ENCODE peak calls at places on chromosomes 13 and 19, in nine cellular contexts. J is neuronal stem cell; B is memory B cell; Q is kidney; N is activated T-cell treated with anti-CD3 and anti-CD28 coated beads for 1 hour; A is stimulated activated naive CD8-positive, alpha-beta T cell treated with anti-CD3 and anti-CD28 coated beads, Interleukin-15, Interleukin-2, amounts not matched to agents 100 U/mL and 50 U/mL, for 24 hours; W is substantia nigra; K is WTC11; S is hippocampal formation. Y is an unnamed sample.

GRCh38 chr13:60095300-60095699 is 68.4 kb downstream of the DIAPH3 start:
- DNase-seq in J (no peak), W (no peak), K (no peak), N (no peak), Q (no peak), A (no peak), B (no peak), S (no peak), Y (no peak)

GRCh38 chr19:44643605-44644390 is at the start of gene PVR:
- DNase-seq in Q (peak), N (peak), B (no peak), A (peak), S (peak), W (peak), K (peak), J (peak), Y (peak)

GRCh38 chr13:110126391-110126961 is 180.5 kb downstream of the COL4A1 start:
- DNase-seq in S (peak), Q (peak), B (no peak), A (no peak), K (no peak), J (peak), N (no peak), W (no peak), Y (peak)

GRCh38 chr19:18645035-18645511 is 8.2 kb downstream of the KLHL26 start:
- DNase-seq in B (no peak), S (peak), N (no peak), J (no peak), W (peak), Q (peak), A (no peak), K (no peak), Y (no peak)

GRCh38 chr13:81927347-81927746 is 1586.4 kb upstream of the SPRY2 start:
- DNase-seq in Q (no peak), W (no peak), B (no peak), S (no peak), N (no peak), A (no peak), K (no peak), J (no peak), Y (peak)

GRCh38 chr19:13599681-13600080 is 93.4 kb upstream of the CACNA1A start:
- DNase-seq in B (no peak), K (no peak), S (no peak), J (no peak), Q (no peak), A (no peak), N (no peak), W (no peak), Y (no peak)

GRCh38 chr13:30895773-30896172 is 10.3 kb upstream of the MEDAG start:
- DNase-seq in S (no peak), K (no peak), W (no peak), J (no peak), Q (peak), B (no peak), A (no peak), N (no peak), Y (peak)

GRCh38 chr19:48501961-48502719 is 9.5 kb downstream of the LMTK3 start:
- DNase-seq in W (no peak), S (peak), A (peak), J (peak), Q (peak), K (peak), N (peak), B (no peak), Y (peak)

GRCh38 chr19:3556978-3557460 is 367 bp downstream of the MFSD12 start:
- DNase-seq in A (peak), S (no peak), J (no peak), W (no peak), Q (peak), B (peak), K (peak), N (peak), Y (peak)

GRCh38 chr13:21124853-21125252 is 51.5 kb downstream of the SKA3 start:
- DNase-seq in N (no peak), W (no peak), A (no peak), K (no peak), Q (peak), S (no peak), B (no peak), J (no peak), Y (peak)

GRCh38 chr19:32404939-32405430 is 585 bp upstream of the DPY19L3 start:
- DNase-seq in J (no peak), B (no peak), N (peak), S (peak), Q (peak), W (peak), A (no peak), K (peak), Y (no peak)

GRCh38 chr13:96575423-96576320 is 418.6 kb downstream of the OXGR1 start:
- DNase-seq in A (no peak), W (no peak), Q (no peak), N (no peak), J (no peak), B (no peak), K (no peak), S (no peak), Y (no peak)

GRCh38 chr19:4575978-4576933 is 16.8 kb upstream of the SEMA6B start:
- DNase-seq in W (peak), N (peak), J (no peak), A (peak), K (peak), S (no peak), Q (peak), B (peak), Y (peak)

GRCh38 chr19:7924651-7925170 is 1.2 kb downstream of the CTXN1 start:
- DNase-seq in S (no peak), B (peak), N (no peak), J (no peak), K (no peak), W (no peak), A (no peak), Q (peak), Y (no peak)

GRCh38 chr13:47027797-47028437 is 131.1 kb upstream of the HTR2A start:
- DNase-seq in S (no peak), W (no peak), A (no peak), N (no peak), J (no peak), B (no peak), K (no peak), Q (no peak), Y (peak)

GRCh38 chr13:45773236-45773635 is 71.1 kb downstream of the CBY2 start:
- DNase-seq in S (no peak), A (no peak), J (no peak), B (no peak), Q (no peak), N (no peak), K (no peak), W (no peak), Y (peak)

GRCh38 chr19:2255982-2256685 is at the start of gene JSRP1:
- DNase-seq in W (no peak), S (no peak), B (peak), J (no peak), A (no peak), Q (peak), K (peak), N (no peak), Y (no peak)

GRCh38 chr13:48401480-48401879 is 11.4 kb downstream of the LPAR6 start:
- DNase-seq in A (no peak), S (no peak), N (no peak), J (no peak), K (no peak), Q (no peak), W (no peak), B (no peak), Y (no peak)

GRCh38 chr19:38319421-38320258 is at the start of gene KCNK6:
- DNase-seq in K (peak), B (peak), N (no peak), J (no peak), Q (no peak), S (peak), W (no peak), A (peak), Y (peak)

GRCh38 chr13:66617786-66618185 is 612.4 kb downstream of the PCDH9 start:
- DNase-seq in Q (no peak), B (no peak), W (no peak), K (no peak), S (no peak), N (no peak), J (no peak), A (no peak), Y (no peak)

GRCh38 chr19:53898680-53899341 is 10.3 kb upstream of the CACNG7 start:
- DNase-seq in S (no peak), N (no peak), Q (peak), K (peak), J (no peak), A (no peak), W (no peak), B (no peak), Y (no peak)